ENCODE peak calls at places on chromosomes 6 and 20, in five cellular contexts. S is psoas muscle; D is activated CD4-positive, alpha-beta T cell treated with anti-CD3 and anti-CD28 coated beads, Interleukin-2, amount 10 ng/mL, durations not matched to agents 7 days and 5 days; J is NCI-H146; I is AML-193. X is an unnamed sample.
A peak's percentile ranks its signal among the peaks of the same experiment; 100 is the strongest.

GRCh38 chr6:18464176-18464575 is 77.0 kb downstream of the RNF144B start:
- DNase-seq in S (no peak), D (no peak), J (no peak), I (no peak), X (no peak)

GRCh38 chr6:83417880-83418663 is 12.8 kb downstream of the ME1 start:
- DNase-seq in S (no peak), D (no peak), J (peak; percentile 34), I (peak; percentile 71), X (peak; percentile 46)

GRCh38 chr6:145626857-145627256 is 108.5 kb downstream of the EPM2A start:
- DNase-seq in S (no peak), D (no peak), J (no peak), I (no peak), X (no peak)

GRCh38 chr20:47675190-47676142 is 109.8 kb downstream of the SULF2 start:
- DNase-seq in S (no peak), D (no peak), J (no peak), I (no peak), X (peak; percentile 75)

GRCh38 chr20:59148713-59149493 is 14.7 kb upstream of the ZNF831 start:
- DNase-seq in S (no peak), D (peak; percentile 39), J (no peak), I (no peak), X (no peak)

GRCh38 chr6:149317656-149318571 is at the start of gene TAB2:
- DNase-seq in S (peak; percentile 72), D (peak; percentile 69), J (peak; percentile 83), I (no peak), X (peak; percentile 81)

GRCh38 chr20:26209171-26209941 is 512.7 kb upstream of the ZNF337 start:
- DNase-seq in S (peak; percentile 47), D (no peak), J (no peak), I (no peak), X (peak; percentile 76)

GRCh38 chr6:89434954-89435353 is 2.0 kb downstream of the ANKRD6 start:
- DNase-seq in S (no peak), D (no peak), J (no peak), I (no peak), X (no peak)

GRCh38 chr20:31569163-31570020 is 35.7 kb upstream of the ID1 start:
- DNase-seq in S (peak; percentile 72), D (peak; percentile 61), J (peak; percentile 62), I (peak; percentile 8), X (peak; percentile 90)

GRCh38 chr20:1390552-1391403 is 2.1 kb downstream of the FKBP1A start:
- DNase-seq in S (no peak), D (no peak), J (no peak), I (no peak), X (no peak)

GRCh38 chr6:10465633-10466499 is 51.0 kb upstream of the TFAP2A start:
- DNase-seq in S (no peak), D (peak; percentile 17), J (peak; percentile 36), I (peak; percentile 25), X (peak; percentile 93)

GRCh38 chr6:158669145-158670035 is 19.5 kb downstream of the SYTL3 start:
- DNase-seq in S (no peak), D (no peak), J (peak; percentile 68), I (no peak), X (peak; percentile 20)

GRCh38 chr6:125859691-125860210 is 69.0 kb downstream of the NCOA7 start:
- DNase-seq in S (no peak), D (no peak), J (no peak), I (peak; percentile 65), X (no peak)

GRCh38 chr6:168601101-168601500 is 160.1 kb downstream of the SMOC2 start:
- DNase-seq in S (no peak), D (no peak), J (no peak), I (no peak), X (no peak)

GRCh38 chr6:11386323-11386722 is 151.2 kb upstream of the TMEM170B start:
- DNase-seq in S (no peak), D (no peak), J (no peak), I (no peak), X (no peak)

GRCh38 chr6:621916-622315 is 35.0 kb downstream of the HUS1B start:
- DNase-seq in S (no peak), D (no peak), J (no peak), I (no peak), X (no peak)

GRCh38 chr6:134415681-134416080 is 97.8 kb upstream of the SGK1 start:
- DNase-seq in S (no peak), D (no peak), J (peak; percentile 78), I (no peak), X (no peak)

GRCh38 chr6:28757429-28758045 is 166.2 kb downstream of the TRIM27 start:
- DNase-seq in S (no peak), D (no peak), J (peak; percentile 30), I (no peak), X (peak; percentile 79)

GRCh38 chr6:30740993-30741784 is 1.3 kb downstream of the FLOT1 start:
- DNase-seq in S (no peak), D (no peak), J (no peak), I (no peak), X (peak; percentile 79)

GRCh38 chr6:126826315-126826714 is 292.2 kb upstream of the RSPO3 start:
- DNase-seq in S (no peak), D (no peak), J (no peak), I (no peak), X (no peak)